ENCODE peak calls at places on chromosomes 13 and 19, in four cellular contexts. V is effector memory CD4-positive, alpha-beta T cell; R is Caco-2; T is mesendoderm. K is an unnamed sample. For H3K27me3, the result is how much of the 10 kb centered on the place peaks cover.

GRCh38 chr13:97798836-97799235 is 154.6 kb upstream of the IPO5 start:
- DNase-seq in T (no peak), V (no peak), R (no peak), K (no peak)

GRCh38 chr13:97914537-97914936 is 38.9 kb upstream of the IPO5 start:
- DNase-seq in T (no peak), V (no peak), R (no peak), K (no peak)

GRCh38 chr19:18223860-18224524 is 2.2 kb downstream of the PDE4C start:
- DNase-seq in V (no peak), T (peak), R (peak), K (peak)

GRCh38 chr13:20923272-20923671 is 20.7 kb upstream of the XPO4 start:
- DNase-seq in T (no peak), R (no peak), V (no peak), K (no peak)

GRCh38 chr13:98176777-98177608 is at the start of gene RNF113B:
- DNase-seq in R (no peak), V (no peak), T (no peak), K (no peak)

GRCh38 chr19:7550169-7550770 is 14.8 kb downstream of the PNPLA6 start:
- DNase-seq in R (no peak), T (no peak), V (no peak), K (no peak)

GRCh38 chr13:33510350-33510749 is 224.8 kb upstream of the STARD13 start:
- DNase-seq in V (no peak), T (no peak), R (no peak), K (no peak)

GRCh38 chr19:17107546-17108452 is 32.2 kb downstream of the MYO9B start:
- DNase-seq in V (no peak), T (peak), R (no peak), K (peak)

GRCh38 chr19:18743281-18743825 is 47.8 kb downstream of the COMP start:
- DNase-seq in T (no peak), V (no peak), R (peak), K (no peak)

GRCh38 chr13:98541701-98542203 is 35.2 kb downstream of the STK24 start:
- DNase-seq in R (no peak), V (no peak), T (no peak), K (no peak)

DNA sequence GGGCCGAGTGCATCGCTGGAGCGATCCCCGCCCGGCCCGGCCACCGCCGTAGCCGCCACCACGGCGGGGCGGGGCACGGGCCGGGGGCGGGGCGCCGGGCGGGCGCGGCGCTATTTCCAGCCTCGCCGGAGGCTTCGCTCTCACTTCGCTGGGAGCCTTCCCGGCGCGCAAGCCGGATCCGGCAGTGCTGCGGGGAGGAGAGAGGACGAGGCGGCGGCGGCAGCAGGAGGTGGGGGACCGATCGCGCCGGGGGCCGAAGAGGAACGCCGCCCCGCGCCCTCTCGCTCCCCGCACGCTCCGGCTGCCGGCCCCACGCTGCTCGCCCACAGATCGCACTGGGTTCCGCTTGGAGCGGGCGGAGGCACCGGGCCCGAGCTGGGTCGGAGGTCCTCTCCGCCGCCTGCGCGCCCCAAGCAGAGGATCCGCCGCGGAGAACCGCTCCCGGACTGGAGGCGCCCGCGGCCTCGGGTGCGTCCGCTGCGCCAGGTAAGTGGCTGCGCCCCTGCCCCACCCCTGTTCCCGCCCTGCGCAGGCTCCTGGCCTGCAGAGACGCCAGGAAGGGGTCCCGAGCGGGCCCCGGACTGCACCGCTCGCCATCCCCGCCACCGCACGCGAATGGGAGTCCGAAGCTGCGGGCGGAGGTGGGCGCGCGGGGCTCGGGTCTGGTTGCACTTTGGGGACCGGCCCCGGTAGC is at the start of gene CHST8:
- DNase-seq in V (no peak), R (peak), T (peak), K (no peak)
- H3K27me3 ChIP-seq in V (under half), R (under half), T (under half), K (under half)

GRCh38 chr13:112969692-112970338 is 801 bp downstream of the MCF2L start:
- DNase-seq in T (no peak), R (no peak), V (no peak), K (no peak)
- H3K27me3 ChIP-seq in T (under half), R (under half), V (under half), K (under half)

GRCh38 chr13:112102243-112102642 is 35.3 kb downstream of the SOX1 start:
- DNase-seq in V (no peak), T (no peak), R (no peak), K (no peak)

GRCh38 chr13:112103971-112104872 is 37.3 kb downstream of the SOX1 start:
- DNase-seq in V (no peak), T (peak), R (no peak), K (no peak)

GRCh38 chr13:112098699-112099098 is 31.8 kb downstream of the SOX1 start:
- DNase-seq in T (no peak), R (no peak), V (no peak), K (no peak)

GRCh38 chr13:112103260-112103843 is 36.4 kb downstream of the SOX1 start:
- DNase-seq in R (no peak), T (no peak), V (no peak), K (no peak)

DNA sequence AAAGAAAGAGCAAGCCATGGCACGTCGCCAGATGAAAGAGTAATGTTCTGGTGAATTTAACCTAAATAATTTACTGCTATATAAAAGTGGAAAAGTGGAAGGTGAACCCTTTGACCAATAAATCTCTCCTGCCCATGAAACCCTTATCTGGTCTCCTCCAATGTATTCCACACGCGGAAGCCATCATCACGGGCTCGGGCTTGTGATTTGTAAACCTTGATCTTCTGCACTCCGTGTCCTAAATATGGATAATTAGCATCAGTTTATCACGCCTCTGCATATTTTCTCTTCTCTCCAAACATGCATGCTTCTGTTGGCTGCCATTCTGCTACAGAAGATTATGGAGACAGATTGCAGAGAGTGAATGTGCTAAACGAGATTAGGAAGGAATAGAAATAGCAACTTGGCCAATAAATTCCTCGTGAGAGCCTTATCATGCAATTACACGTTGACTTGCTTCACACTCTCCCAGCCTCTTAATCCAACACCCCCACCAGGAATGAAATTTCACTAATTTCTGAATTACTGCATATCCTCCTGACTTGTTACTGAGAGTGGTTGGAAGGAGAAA is 34.5 kb downstream of the SOX1 start:
- DNase-seq in R (no peak), V (no peak), T (no peak), K (no peak)
- H3K27me3 ChIP-seq in R (under half), V (under half), T (under half), K (under half)

GRCh38 chr19:48397263-48397635 is 3.8 kb downstream of the GRIN2D start:
- DNase-seq in V (no peak), R (no peak), T (no peak), K (no peak)
- H3K27me3 ChIP-seq in V (under half), R (under half), T (under half), K (under half)